ENCODE peak calls at places on chromosomes 4 and X, in eight cellular contexts. L is lung, F is fibroblast of lung, D is heart left ventricle, Q is dorsolateral prefrontal cortex, R is sigmoid colon, G is psoas muscle, S is transverse colon. T is an unnamed sample.
A peak's percentile ranks its signal among the peaks of the same experiment; 100 is the strongest.

GRCh38 chrX:138986866-138987265 is 275.3 kb upstream of the FGF13 start:
- DNase-seq in Q (no peak), G (no peak), L (no peak), F (peak; percentile 59), S (no peak), D (no peak), R (no peak), T (no peak)

GRCh38 chr4:100962698-100963097 is 384.6 kb downstream of the PPP3CA start:
- DNase-seq in S (no peak), F (no peak), Q (no peak), R (no peak), D (no peak), G (no peak), L (no peak), T (no peak)

GRCh38 chrX:37454537-37455285 is 105.5 kb downstream of the PRRG1 start:
- DNase-seq in S (peak; percentile 28), F (peak; percentile 76), G (no peak), L (no peak), R (no peak), D (no peak), Q (no peak), T (no peak)

GRCh38 chr4:177339794-177340374 is 30.2 kb downstream of the NEIL3 start:
- DNase-seq in D (no peak), Q (no peak), S (no peak), F (peak; percentile 27), R (no peak), G (no peak), L (no peak), T (no peak)

GRCh38 chrX:50469206-50469605 is 1.4 kb downstream of the DGKK start:
- DNase-seq in D (no peak), Q (no peak), S (no peak), R (no peak), G (peak; percentile 37), L (no peak), F (no peak), T (no peak)

GRCh38 chr4:1402516-1403101 is 3.6 kb downstream of the NKX1-1 start:
- DNase-seq in S (no peak), L (no peak), D (peak; percentile 2), F (no peak), R (peak; percentile 56), Q (peak; percentile 22), G (peak; percentile 36), T (no peak)

GRCh38 chr4:57154191-57154590 is 44.0 kb upstream of the IGFBP7 start:
- DNase-seq in D (no peak), F (peak; percentile 61), Q (no peak), G (no peak), R (no peak), L (no peak), S (no peak), T (no peak)

GRCh38 chr4:123444298-123444731 is 47.7 kb downstream of the SPRY1 start:
- DNase-seq in R (no peak), F (peak; percentile 58), G (no peak), S (peak; percentile 55), L (peak; percentile 38), Q (no peak), D (peak; percentile 60), T (no peak)

GRCh38 chr4:53579826-53580225 is 11.5 kb downstream of the LNX1 start:
- DNase-seq in D (no peak), R (no peak), S (no peak), F (no peak), Q (no peak), G (no peak), L (no peak), T (no peak)

GRCh38 chr4:53584658-53585057 is 6.6 kb downstream of the LNX1 start:
- DNase-seq in R (no peak), L (no peak), F (no peak), G (no peak), Q (no peak), D (no peak), S (no peak), T (no peak)

GRCh38 chr4:53583513-53583912 is 7.8 kb downstream of the LNX1 start:
- DNase-seq in G (no peak), F (no peak), R (no peak), L (no peak), D (no peak), S (no peak), Q (no peak), T (no peak)

GRCh38 chr4:53580301-53580700 is 11.0 kb downstream of the LNX1 start:
- DNase-seq in G (no peak), D (no peak), S (no peak), L (no peak), Q (no peak), R (no peak), F (no peak), T (no peak)

DNA sequence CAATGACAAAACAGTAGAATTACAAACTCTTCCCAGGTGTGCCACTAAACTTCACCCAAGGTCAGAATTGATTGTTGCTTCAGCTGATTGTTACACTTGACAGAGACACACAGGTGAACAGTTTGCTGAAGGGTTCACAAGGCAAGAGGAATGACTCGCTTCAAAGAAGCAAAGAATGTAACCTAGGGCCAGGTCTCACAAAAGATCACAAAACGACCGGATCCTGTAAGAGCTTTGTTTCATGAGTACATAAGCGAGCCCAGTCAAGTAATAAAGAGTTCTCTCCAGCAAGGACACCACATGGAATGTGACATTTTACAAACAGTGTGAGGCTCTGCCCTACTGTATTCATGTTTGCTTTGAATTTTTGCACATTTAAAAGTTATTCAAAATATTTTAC is 9.1 kb downstream of the LNX1 start:
- DNase-seq in L (no peak), R (no peak), G (no peak), Q (no peak), F (no peak), D (no peak), S (no peak), T (no peak)
- H3K27ac ChIP-seq in L (no peak overlapping the region), R (no peak overlapping the region), G (no peak overlapping the region), Q (no peak overlapping the region), F (no peak overlapping the region), D (no peak overlapping the region), S (no peak overlapping the region), T (no peak overlapping the region)

GRCh38 chr4:182832352-182833120 is 84.7 kb downstream of the DCTD start:
- DNase-seq in L (no peak), F (no peak), Q (no peak), R (no peak), G (no peak), D (no peak), S (no peak), T (no peak)

GRCh38 chr4:182831376-182831775 is 85.8 kb downstream of the DCTD start:
- DNase-seq in L (no peak), F (no peak), R (no peak), Q (no peak), S (no peak), G (no peak), D (no peak), T (no peak)

GRCh38 chr4:182837831-182838230 is 79.4 kb downstream of the DCTD start:
- DNase-seq in Q (no peak), S (no peak), F (no peak), G (no peak), R (peak; percentile 41), D (no peak), L (no peak), T (no peak)

GRCh38 chr4:182839256-182839655 is 77.9 kb downstream of the DCTD start:
- DNase-seq in G (no peak), Q (no peak), L (no peak), R (peak; percentile 49), F (no peak), S (no peak), D (no peak), T (no peak)

DNA sequence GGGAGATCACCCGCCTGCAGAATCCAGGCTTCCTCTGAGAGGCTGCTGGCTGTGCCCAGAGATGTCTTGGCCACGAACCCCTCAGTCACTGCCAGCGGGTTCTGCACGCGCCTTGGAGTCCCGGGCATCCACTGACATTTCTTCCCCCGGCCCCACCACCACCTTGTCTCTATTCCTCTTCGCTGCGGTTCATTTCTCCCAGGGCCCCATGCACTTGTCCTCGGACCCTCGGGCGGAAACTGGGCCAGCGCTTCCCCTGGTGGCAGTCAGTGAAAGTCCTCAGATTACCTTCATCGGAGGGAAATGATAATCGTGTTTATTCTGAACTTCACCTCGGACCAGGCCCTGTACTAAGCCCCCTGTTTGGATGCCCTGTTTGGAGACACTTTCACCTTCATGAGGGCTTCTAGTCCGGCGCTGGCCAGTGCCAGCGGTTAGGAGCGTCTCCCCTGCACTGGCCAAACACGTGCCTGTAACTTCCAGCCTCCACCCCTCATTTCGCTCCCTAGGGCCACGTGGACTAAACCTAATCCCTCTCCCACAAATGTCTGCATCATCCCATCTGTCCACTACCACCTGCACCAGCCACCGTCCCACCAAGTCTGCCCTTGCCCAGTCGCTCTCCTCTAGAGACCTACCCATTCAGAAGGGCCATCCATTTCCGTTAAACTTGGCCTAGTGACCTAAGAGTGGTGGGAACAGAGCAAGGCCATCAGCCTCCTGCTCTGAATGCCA is 82.0 kb downstream of the DCTD start:
- DNase-seq in F (no peak), Q (no peak), D (no peak), G (no peak), S (no peak), L (no peak), R (peak; percentile 40), T (no peak)
- TF ChIP-seq CTCF in F (no peak), Q (no peak), D (no peak), G (no peak), S (no peak), L (no peak), R (no peak), T (no peak)

DNA sequence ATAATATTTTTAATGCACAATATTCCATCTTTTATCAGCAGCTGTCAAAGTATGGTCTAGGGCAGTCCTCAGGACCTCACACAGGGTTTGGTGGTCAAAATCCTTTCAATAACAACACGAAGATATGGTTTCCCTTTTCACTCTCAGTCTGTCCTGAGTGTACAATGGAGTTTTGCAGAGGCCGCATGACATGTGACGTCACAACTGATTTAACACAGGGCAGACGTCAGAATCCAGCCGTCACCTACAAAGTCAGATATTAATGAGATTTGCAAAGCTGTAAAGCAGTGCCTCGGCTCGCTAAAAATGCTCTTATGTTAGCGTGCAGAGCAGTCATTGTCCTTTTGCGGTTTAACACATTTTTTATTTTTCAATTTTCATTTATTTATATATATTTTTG is 12.5 kb downstream of the ABLIM2 start:
- DNase-seq in L (no peak), Q (no peak), F (no peak), G (no peak), R (no peak), D (no peak), S (no peak), T (no peak)
- H3K27ac ChIP-seq in L (no peak overlapping the region), Q (no peak overlapping the region), F (no peak overlapping the region), G (peak overlapping the region; percentile 88), R (no peak overlapping the region), D (peak overlapping the region; percentile 90), S (no peak overlapping the region), T (peak overlapping the region; percentile 78)

GRCh38 chrX:146967296-146967695 is 152.8 kb upstream of the CXorf51A start:
- DNase-seq in Q (no peak), R (no peak), L (no peak), S (no peak), G (no peak), D (no peak), F (no peak), T (no peak)
- TF ChIP-seq CTCF in Q (no peak), R (no peak), L (no peak), S (no peak), G (no peak), D (no peak), F (no peak), T (no peak)

GRCh38 chr4:109729563-109730293 is at the start of gene PLA2G12A:
- DNase-seq in G (peak; percentile 82), D (peak; percentile 66), F (peak; percentile 37), R (peak; percentile 79), Q (peak; percentile 80), S (peak; percentile 89), L (peak; percentile 87), T (peak; percentile 59)
- H3K27ac ChIP-seq in G (peak within 1 kb of the TSS; percentile 94), D (peak within 1 kb of the TSS; percentile 70), F (peak within 1 kb of the TSS; percentile 75), R (peak within 1 kb of the TSS; percentile 74), Q (peak within 1 kb of the TSS; percentile 37), S (peak within 1 kb of the TSS; percentile 91), L (peak within 1 kb of the TSS; percentile 69), T (peak within 1 kb of the TSS; percentile 90)

T was measured in right atrium auricular region.